ENCODE peak calls at places on chromosomes 1 and 21, in nine cellular contexts. P, Q, T, X, O, B, K, E and I are unnamed samples.

GRCh38 chr1:54352755-54353154 is 53.4 kb downstream of the SSBP3 start:
- DNase-seq in O (no peak), K (no peak), X (no peak), Q (no peak), E (no peak), T (no peak), B (peak; percentile 27), P (no peak), I (no peak)

GRCh38 chr1:85607126-85607912 is 26.8 kb downstream of the CCN1 start:
- DNase-seq in E (peak; percentile 83), P (peak; percentile 96), T (no peak), K (peak; percentile 87), B (peak; percentile 100), O (no peak), X (no peak), Q (no peak), I (peak; percentile 100)

GRCh38 chr1:34858901-34859441 is 578 bp downstream of the SMIM12 start:
- DNase-seq in E (no peak), X (peak; percentile 28), T (no peak), O (peak; percentile 26), Q (no peak), B (peak; percentile 64), K (peak; percentile 8), P (peak; percentile 7), I (no peak)

GRCh38 chr1:180916771-180917170 is 4.1 kb downstream of the KIAA1614 start:
- DNase-seq in E (no peak), Q (no peak), X (no peak), P (no peak), O (no peak), B (no peak), K (no peak), T (no peak), I (no peak)

GRCh38 chr1:2817784-2818564 is 16.5 kb upstream of the TTC34 start:
- DNase-seq in Q (no peak), E (no peak), K (no peak), B (no peak), T (no peak), P (no peak), O (no peak), X (no peak), I (no peak)

GRCh38 chr1:211656728-211657127 is 18.7 kb downstream of the NEK2 start:
- DNase-seq in T (no peak), K (no peak), E (no peak), B (no peak), O (no peak), P (no peak), Q (no peak), X (no peak), I (no peak)

GRCh38 chr1:110341146-110341871 is 2.1 kb downstream of the RBM15 start:
- DNase-seq in O (no peak), E (no peak), Q (no peak), B (no peak), P (no peak), K (no peak), X (no peak), T (no peak), I (no peak)

GRCh38 chr21:46307625-46308024 is 16.0 kb downstream of the C21orf58 start:
- DNase-seq in Q (no peak), T (no peak), B (peak; percentile 67), K (no peak), O (no peak), X (no peak), P (peak; percentile 48), E (no peak), I (peak; percentile 24)

GRCh38 chr1:25668931-25669573 is 52.5 kb downstream of the MAN1C1 start:
- DNase-seq in T (no peak), K (no peak), E (no peak), P (no peak), Q (no peak), B (no peak), X (no peak), O (no peak), I (no peak)

GRCh38 chr1:182430263-182431068 is 19.5 kb upstream of the RGSL1 start:
- DNase-seq in E (no peak), X (no peak), Q (no peak), O (no peak), B (peak; percentile 36), T (no peak), P (no peak), K (no peak), I (peak; percentile 54)

GRCh38 chr1:57007472-57007871 is 41.7 kb upstream of the C8B start:
- DNase-seq in T (peak; percentile 80), Q (no peak), E (no peak), O (no peak), K (no peak), X (no peak), P (no peak), B (no peak), I (no peak)

GRCh38 chr21:17441370-17441769 is 71.5 kb upstream of the CXADR start:
- DNase-seq in B (peak; percentile 81), Q (no peak), X (peak; percentile 78), T (no peak), K (peak; percentile 41), E (peak; percentile 90), O (peak; percentile 97), P (no peak), I (no peak)

GRCh38 chr1:51517361-51518032 is 1.6 kb downstream of the EPS15 start:
- DNase-seq in K (no peak), B (peak; percentile 21), Q (peak; percentile 54), E (no peak), O (peak; percentile 17), P (peak; percentile 11), X (peak; percentile 26), T (no peak), I (no peak)

GRCh38 chr1:181033128-181033798 is 520 bp upstream of the MR1 start:
- DNase-seq in X (peak; percentile 39), K (peak; percentile 22), T (no peak), O (peak; percentile 52), B (peak; percentile 50), P (peak; percentile 32), Q (peak; percentile 33), E (peak; percentile 55), I (no peak)

GRCh38 chr1:161226320-161226711 is 456 bp downstream of the TOMM40L start:
- DNase-seq in P (no peak), X (peak; percentile 26), O (peak; percentile 62), T (no peak), E (no peak), Q (no peak), B (no peak), K (no peak), I (no peak)

GRCh38 chr21:25788677-25789076 is 53.9 kb downstream of the GABPA start:
- DNase-seq in X (no peak), O (no peak), T (no peak), B (no peak), P (no peak), Q (no peak), E (no peak), K (no peak), I (no peak)